ENCODE peak calls at places on chromosomes 16 and 17, in eight cellular contexts. One of them, this sample, is unnamed. For H3K4me1 and H3K9me3, the result is how much of the 10 kb centered on the place peaks cover.

GRCh38 chr16:85856054-85856453 is 42.9 kb upstream of the IRF8 start:
- DNase-seq in PC-3: no peak
- DNase-seq in colonic mucosa: peak
- DNase-seq in HAP-1: no peak
- DNase-seq in small intestine: no peak
- DNase-seq in esophagus muscularis mucosa: no peak
- DNase-seq in psoas muscle: no peak
- DNase-seq in upper lobe of right lung: no peak
- DNase-seq in this sample: no peak

GRCh38 chr17:69059458-69060205 is 1.1 kb downstream of the ABCA9 start:
- DNase-seq in PC-3: no peak
- DNase-seq in HAP-1: no peak
- DNase-seq in esophagus muscularis mucosa: no peak
- DNase-seq in upper lobe of right lung: no peak
- DNase-seq in small intestine: no peak
- DNase-seq in psoas muscle: no peak
- DNase-seq in colonic mucosa: no peak
- DNase-seq in this sample: no peak

GRCh38 chr16:69563605-69564580 is 1.9 kb upstream of the NFAT5 start:
- DNase-seq in HAP-1: peak
- DNase-seq in psoas muscle: no peak
- DNase-seq in upper lobe of right lung: no peak
- DNase-seq in small intestine: peak
- DNase-seq in colonic mucosa: peak
- DNase-seq in esophagus muscularis mucosa: no peak
- DNase-seq in PC-3: peak
- DNase-seq in this sample: no peak

GRCh38 chr17:28895794-28896447 is 1.6 kb downstream of the FLOT2 start:
- DNase-seq in colonic mucosa: no peak
- DNase-seq in upper lobe of right lung: peak
- DNase-seq in PC-3: no peak
- DNase-seq in small intestine: no peak
- DNase-seq in psoas muscle: no peak
- DNase-seq in HAP-1: no peak
- DNase-seq in esophagus muscularis mucosa: no peak
- DNase-seq in this sample: no peak

GRCh38 chr16:50263940-50264929 is 2.1 kb upstream of the ADCY7 start:
- DNase-seq in PC-3: peak
- DNase-seq in upper lobe of right lung: no peak
- DNase-seq in HAP-1: no peak
- DNase-seq in colonic mucosa: no peak
- DNase-seq in small intestine: no peak
- DNase-seq in esophagus muscularis mucosa: no peak
- DNase-seq in psoas muscle: no peak
- DNase-seq in this sample: no peak

GRCh38 chr16:21645261-21645721 is 7.1 kb downstream of the IGSF6 start:
- DNase-seq in psoas muscle: no peak
- DNase-seq in small intestine: peak
- DNase-seq in HAP-1: no peak
- DNase-seq in colonic mucosa: no peak
- DNase-seq in PC-3: no peak
- DNase-seq in esophagus muscularis mucosa: no peak
- DNase-seq in upper lobe of right lung: no peak
- DNase-seq in this sample: no peak

GRCh38 chr17:57902117-57902799 is 52.4 kb upstream of the MRPS23 start:
- DNase-seq in upper lobe of right lung: no peak
- DNase-seq in small intestine: no peak
- DNase-seq in colonic mucosa: no peak
- DNase-seq in HAP-1: no peak
- DNase-seq in PC-3: no peak
- DNase-seq in esophagus muscularis mucosa: no peak
- DNase-seq in psoas muscle: peak
- DNase-seq in this sample: no peak

GRCh38 chr17:81831957-81832607 is 1.0 kb downstream of the MCRIP1 start:
- DNase-seq in HAP-1: no peak
- DNase-seq in psoas muscle: peak
- DNase-seq in colonic mucosa: no peak
- DNase-seq in esophagus muscularis mucosa: no peak
- DNase-seq in upper lobe of right lung: peak
- DNase-seq in PC-3: no peak
- DNase-seq in small intestine: no peak
- DNase-seq in this sample: no peak

GRCh38 chr17:60164697-60165096 is 14.9 kb downstream of the CA4 start:
- DNase-seq in esophagus muscularis mucosa: no peak
- DNase-seq in upper lobe of right lung: peak
- DNase-seq in psoas muscle: no peak
- DNase-seq in small intestine: no peak
- DNase-seq in colonic mucosa: no peak
- DNase-seq in PC-3: no peak
- DNase-seq in HAP-1: no peak
- DNase-seq in this sample: no peak

GRCh38 chr16:50372611-50373344 is 4.0 kb upstream of the BRD7 start:
- DNase-seq in PC-3: peak
- DNase-seq in HAP-1: no peak
- DNase-seq in colonic mucosa: no peak
- DNase-seq in esophagus muscularis mucosa: peak
- DNase-seq in psoas muscle: peak
- DNase-seq in upper lobe of right lung: no peak
- DNase-seq in small intestine: no peak
- DNase-seq in this sample: peak

GRCh38 chr17:50051082-50051576 is 4.8 kb upstream of the ITGA3 start:
- DNase-seq in upper lobe of right lung: no peak
- DNase-seq in HAP-1: no peak
- DNase-seq in esophagus muscularis mucosa: no peak
- DNase-seq in colonic mucosa: no peak
- DNase-seq in psoas muscle: peak
- DNase-seq in PC-3: peak
- DNase-seq in small intestine: peak
- DNase-seq in this sample: no peak

GRCh38 chr17:16351831-16352230 is 1.4 kb downstream of the CENPV start:
- DNase-seq in esophagus muscularis mucosa: no peak
- DNase-seq in colonic mucosa: no peak
- DNase-seq in psoas muscle: no peak
- DNase-seq in HAP-1: no peak
- DNase-seq in upper lobe of right lung: no peak
- DNase-seq in PC-3: no peak
- DNase-seq in small intestine: no peak
- DNase-seq in this sample: no peak

GRCh38 chr17:49278076-49278475 is 47.5 kb upstream of the PHOSPHO1 start:
- DNase-seq in HAP-1: no peak
- DNase-seq in esophagus muscularis mucosa: no peak
- DNase-seq in upper lobe of right lung: peak
- DNase-seq in colonic mucosa: no peak
- DNase-seq in small intestine: no peak
- DNase-seq in PC-3: no peak
- DNase-seq in psoas muscle: no peak
- DNase-seq in this sample: no peak

GRCh38 chr16:88686439-88687253 is at the start of gene SNAI3:
- DNase-seq in small intestine: peak
- DNase-seq in HAP-1: peak
- DNase-seq in psoas muscle: peak
- DNase-seq in upper lobe of right lung: peak
- DNase-seq in esophagus muscularis mucosa: no peak
- DNase-seq in PC-3: peak
- DNase-seq in colonic mucosa: peak
- DNase-seq in this sample: peak

GRCh38 chr17:45256114-45256966 is 5.6 kb downstream of the SPATA32 start:
- DNase-seq in colonic mucosa: no peak
- DNase-seq in PC-3: no peak
- DNase-seq in esophagus muscularis mucosa: no peak
- DNase-seq in small intestine: peak
- DNase-seq in upper lobe of right lung: no peak
- DNase-seq in HAP-1: no peak
- DNase-seq in psoas muscle: no peak
- DNase-seq in this sample: no peak

GRCh38 chr16:23072084-23072599 is 77.1 kb downstream of the USP31 start:
- DNase-seq in HAP-1: no peak
- DNase-seq in esophagus muscularis mucosa: peak
- DNase-seq in PC-3: peak
- DNase-seq in small intestine: peak
- DNase-seq in colonic mucosa: peak
- DNase-seq in upper lobe of right lung: peak
- DNase-seq in psoas muscle: peak
- DNase-seq in this sample: no peak
- H3K4me3 ChIP-seq in HAP-1: no peak
- H3K4me3 ChIP-seq in esophagus muscularis mucosa: peak
- H3K4me3 ChIP-seq in PC-3: no peak
- H3K4me3 ChIP-seq in small intestine: no peak
- H3K4me3 ChIP-seq in colonic mucosa: no peak
- H3K4me3 ChIP-seq in upper lobe of right lung: no peak
- H3K4me3 ChIP-seq in psoas muscle: peak
- H3K4me3 ChIP-seq in this sample: no peak

GRCh38 chr17:31496097-31496496 is 104.6 kb downstream of the RAB11FIP4 start:
- DNase-seq in colonic mucosa: no peak
- DNase-seq in PC-3: no peak
- DNase-seq in HAP-1: no peak
- DNase-seq in psoas muscle: peak
- DNase-seq in upper lobe of right lung: no peak
- DNase-seq in esophagus muscularis mucosa: no peak
- DNase-seq in small intestine: no peak
- DNase-seq in this sample: no peak

GRCh38 chr17:31494259-31495048 is 103.0 kb downstream of the RAB11FIP4 start:
- DNase-seq in colonic mucosa: peak
- DNase-seq in HAP-1: no peak
- DNase-seq in esophagus muscularis mucosa: no peak
- DNase-seq in psoas muscle: peak
- DNase-seq in PC-3: no peak
- DNase-seq in upper lobe of right lung: no peak
- DNase-seq in small intestine: peak
- DNase-seq in this sample: no peak

GRCh38 chr17:31493656-31494155 is 102.2 kb downstream of the RAB11FIP4 start:
- DNase-seq in psoas muscle: peak
- DNase-seq in colonic mucosa: peak
- DNase-seq in PC-3: no peak
- DNase-seq in upper lobe of right lung: no peak
- DNase-seq in small intestine: peak
- DNase-seq in HAP-1: no peak
- DNase-seq in esophagus muscularis mucosa: no peak
- DNase-seq in this sample: no peak

GRCh38 chr17:31496601-31497000 is 105.1 kb downstream of the RAB11FIP4 start:
- DNase-seq in psoas muscle: peak
- DNase-seq in HAP-1: no peak
- DNase-seq in esophagus muscularis mucosa: no peak
- DNase-seq in PC-3: no peak
- DNase-seq in small intestine: no peak
- DNase-seq in colonic mucosa: no peak
- DNase-seq in upper lobe of right lung: no peak
- DNase-seq in this sample: no peak

GRCh38 chr17:31495049-31495885 is 103.8 kb downstream of the RAB11FIP4 start:
- DNase-seq in small intestine: peak
- DNase-seq in HAP-1: no peak
- DNase-seq in psoas muscle: peak
- DNase-seq in upper lobe of right lung: no peak
- DNase-seq in colonic mucosa: peak
- DNase-seq in PC-3: peak
- DNase-seq in esophagus muscularis mucosa: no peak
- DNase-seq in this sample: peak
- H3K4me1 ChIP-seq in small intestine: under half
- H3K4me1 ChIP-seq in HAP-1: under half
- H3K4me1 ChIP-seq in psoas muscle: under half
- H3K4me1 ChIP-seq in upper lobe of right lung: under half
- H3K4me1 ChIP-seq in colonic mucosa: under half
- H3K4me1 ChIP-seq in PC-3: under half
- H3K4me1 ChIP-seq in esophagus muscularis mucosa: under half
- H3K4me1 ChIP-seq in this sample: half or more

GRCh38 chr17:27620721-27621120 is 10.3 kb upstream of the LGALS9 start:
- DNase-seq in colonic mucosa: no peak
- DNase-seq in upper lobe of right lung: no peak
- DNase-seq in esophagus muscularis mucosa: no peak
- DNase-seq in small intestine: no peak
- DNase-seq in psoas muscle: no peak
- DNase-seq in HAP-1: no peak
- DNase-seq in PC-3: no peak
- DNase-seq in this sample: no peak
- H3K9me3 ChIP-seq in colonic mucosa: under half
- H3K9me3 ChIP-seq in upper lobe of right lung: under half
- H3K9me3 ChIP-seq in esophagus muscularis mucosa: under half
- H3K9me3 ChIP-seq in small intestine: under half
- H3K9me3 ChIP-seq in psoas muscle: under half
- H3K9me3 ChIP-seq in HAP-1: under half
- H3K9me3 ChIP-seq in PC-3: under half
- H3K9me3 ChIP-seq in this sample: under half

GRCh38 chr17:76735586-76736348 is 1.4 kb downstream of the SRSF2 start:
- DNase-seq in HAP-1: no peak
- DNase-seq in psoas muscle: no peak
- DNase-seq in upper lobe of right lung: no peak
- DNase-seq in esophagus muscularis mucosa: peak
- DNase-seq in small intestine: peak
- DNase-seq in PC-3: no peak
- DNase-seq in colonic mucosa: no peak
- DNase-seq in this sample: no peak

GRCh38 chr17:76732734-76733617 is 4.2 kb downstream of the SRSF2 start:
- DNase-seq in upper lobe of right lung: no peak
- DNase-seq in PC-3: no peak
- DNase-seq in small intestine: no peak
- DNase-seq in HAP-1: peak
- DNase-seq in psoas muscle: no peak
- DNase-seq in esophagus muscularis mucosa: no peak
- DNase-seq in colonic mucosa: no peak
- DNase-seq in this sample: no peak

GRCh38 chr17:76733618-76733957 is 3.5 kb downstream of the SRSF2 start:
- DNase-seq in HAP-1: no peak
- DNase-seq in small intestine: no peak
- DNase-seq in PC-3: no peak
- DNase-seq in psoas muscle: no peak
- DNase-seq in esophagus muscularis mucosa: no peak
- DNase-seq in colonic mucosa: no peak
- DNase-seq in upper lobe of right lung: no peak
- DNase-seq in this sample: no peak

GRCh38 chr17:76735006-76735405 is 2.1 kb downstream of the SRSF2 start:
- DNase-seq in colonic mucosa: no peak
- DNase-seq in upper lobe of right lung: no peak
- DNase-seq in small intestine: peak
- DNase-seq in HAP-1: no peak
- DNase-seq in esophagus muscularis mucosa: no peak
- DNase-seq in psoas muscle: no peak
- DNase-seq in PC-3: peak
- DNase-seq in this sample: no peak

GRCh38 chr17:76734080-76734840 is 2.9 kb downstream of the SRSF2 start:
- DNase-seq in PC-3: no peak
- DNase-seq in small intestine: peak
- DNase-seq in colonic mucosa: peak
- DNase-seq in psoas muscle: no peak
- DNase-seq in HAP-1: peak
- DNase-seq in upper lobe of right lung: no peak
- DNase-seq in esophagus muscularis mucosa: no peak
- DNase-seq in this sample: no peak
- H3K4me3 ChIP-seq in PC-3: peak
- H3K4me3 ChIP-seq in small intestine: no peak
- H3K4me3 ChIP-seq in colonic mucosa: peak
- H3K4me3 ChIP-seq in psoas muscle: peak
- H3K4me3 ChIP-seq in HAP-1: peak
- H3K4me3 ChIP-seq in upper lobe of right lung: peak
- H3K4me3 ChIP-seq in esophagus muscularis mucosa: peak
- H3K4me3 ChIP-seq in this sample: no peak

This sample was measured in pancreas.